ENCODE peak calls at places on chromosomes 5 and 9, in five cellular contexts. G is tibial artery, I is heart right ventricle, W is BJ, D is astrocyte. X is an unnamed sample.

GRCh38 chr9:126420643-126421564 is 94.3 kb downstream of the MVB12B start:
- DNase-seq in G (no peak), I (no peak), W (no peak), D (peak; percentile 82), X (no peak)

GRCh38 chr9:6247266-6247665 is 31.7 kb downstream of the IL33 start:
- DNase-seq in G (no peak), I (no peak), W (no peak), D (no peak), X (no peak)

GRCh38 chr9:28792736-28793135 is 1219.5 kb upstream of the C9orf72 start:
- DNase-seq in G (no peak), I (no peak), W (no peak), D (no peak), X (no peak)

GRCh38 chr5:32123889-32124676 is 50.0 kb downstream of the GOLPH3 start:
- DNase-seq in G (no peak), I (no peak), W (no peak), D (no peak), X (no peak)

GRCh38 chr5:54975701-54976100 is 9.7 kb downstream of the ESM1 start:
- DNase-seq in G (no peak), I (no peak), W (no peak), D (no peak), X (no peak)

GRCh38 chr9:136088481-136088938 is 6.6 kb downstream of the NACC2 start:
- DNase-seq in G (no peak), I (peak; percentile 15), W (no peak), D (no peak), X (peak; percentile 62)

GRCh38 chr5:172009536-172010270 is 3.3 kb upstream of the FBXW11 start:
- DNase-seq in G (no peak), I (no peak), W (no peak), D (no peak), X (no peak)

GRCh38 chr5:85288914-85289313 is 904.2 kb upstream of the EDIL3 start:
- DNase-seq in G (no peak), I (no peak), W (no peak), D (no peak), X (no peak)

GRCh38 chr9:125409637-125410521 is 148.3 kb downstream of the GAPVD1 start:
- DNase-seq in G (peak; percentile 30), I (no peak), W (no peak), D (peak; percentile 56), X (no peak)

GRCh38 chr5:52443187-52443586 is 344.5 kb upstream of the ITGA1 start:
- DNase-seq in G (no peak), I (no peak), W (no peak), D (no peak), X (no peak)

GRCh38 chr5:96794757-96795156 is 13.0 kb downstream of the ERAP1 start:
- DNase-seq in G (no peak), I (no peak), W (no peak), D (no peak), X (no peak)

GRCh38 chr5:149550267-149550582 is 1.0 kb downstream of the CSNK1A1 start:
- DNase-seq in G (no peak), I (no peak), W (peak; percentile 19), D (peak; percentile 65), X (peak; percentile 37)

GRCh38 chr5:36795366-36795765 is 81.2 kb upstream of the NIPBL start:
- DNase-seq in G (no peak), I (no peak), W (no peak), D (no peak), X (no peak)

GRCh38 chr9:127336708-127337352 is 60.1 kb upstream of the SLC2A8 start:
- DNase-seq in G (peak; percentile 92), I (peak; percentile 60), W (peak; percentile 92), D (peak; percentile 92), X (no peak)

GRCh38 chr5:157915638-157916037 is 56.7 kb upstream of the CLINT1 start:
- DNase-seq in G (peak; percentile 72), I (peak; percentile 87), W (no peak), D (peak; percentile 55), X (peak; percentile 96)

GRCh38 chr5:107858324-107858723 is 187.6 kb upstream of the EFNA5 start:
- DNase-seq in G (no peak), I (no peak), W (no peak), D (no peak), X (no peak)

GRCh38 chr5:53191766-53192165 is 82.2 kb upstream of the MOCS2 start:
- DNase-seq in G (no peak), I (no peak), W (no peak), D (peak; percentile 1), X (no peak)

GRCh38 chr5:73022480-73023169 is 66.8 kb downstream of the FCHO2 start:
- DNase-seq in G (no peak), I (no peak), W (no peak), D (no peak), X (no peak)

GRCh38 chr5:120615967-120616645 is 152.0 kb downstream of the PRR16 start:
- DNase-seq in G (no peak), I (no peak), W (peak; percentile 49), D (peak; percentile 95), X (no peak)

GRCh38 chr9:113664176-113664875 is 200.8 kb downstream of the RGS3 start:
- DNase-seq in G (no peak), I (no peak), W (no peak), D (no peak), X (no peak)

GRCh38 chr9:135703726-135704125 is 1.7 kb downstream of the KCNT1 start:
- DNase-seq in G (no peak), I (no peak), W (no peak), D (no peak), X (peak; percentile 63)

DNA sequence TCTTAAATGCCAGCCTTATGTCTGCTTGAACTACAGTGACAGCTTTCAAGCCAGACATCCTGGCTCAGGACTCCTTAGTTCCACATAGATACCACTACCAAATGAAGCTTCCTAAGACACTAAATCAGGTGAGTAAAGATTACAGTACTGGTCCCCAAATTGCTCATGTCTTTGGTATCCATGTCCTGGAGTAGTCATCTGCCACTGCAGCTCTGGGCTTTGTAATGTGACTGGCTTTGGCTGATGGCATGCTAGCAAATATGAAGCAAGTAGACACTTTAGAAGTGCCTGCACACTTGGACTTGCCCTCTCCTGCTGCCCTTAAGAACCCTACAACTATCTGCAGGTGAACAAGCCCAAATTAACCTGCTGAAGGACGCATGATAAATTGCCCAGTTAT is 334.9 kb downstream of the BNC2 start:
- DNase-seq in G (no peak), I (no peak), W (no peak), D (no peak), X (no peak)
- H3K36me3 ChIP-seq in G (no peaks in the 10 kb centered on the region), I (no peaks in the 10 kb centered on the region), W (peaks cover 1% of the 10 kb centered on the region), D (peaks cover under 1% of the 10 kb centered on the region), X (no peaks in the 10 kb centered on the region)

GRCh38 chr5:71860048-71860447 is 141.0 kb downstream of the CARTPT start:
- DNase-seq in G (no peak), I (no peak), W (no peak), D (no peak), X (no peak)

GRCh38 chr5:71865202-71865601 is 146.1 kb downstream of the CARTPT start:
- DNase-seq in G (no peak), I (no peak), W (peak; percentile 44), D (peak; percentile 92), X (no peak)

GRCh38 chr5:71862661-71863060 is 143.6 kb downstream of the CARTPT start:
- DNase-seq in G (no peak), I (no peak), W (no peak), D (no peak), X (no peak)

GRCh38 chr5:71861682-71862457 is 142.8 kb downstream of the CARTPT start:
- DNase-seq in G (no peak), I (no peak), W (no peak), D (no peak), X (no peak)

DNA sequence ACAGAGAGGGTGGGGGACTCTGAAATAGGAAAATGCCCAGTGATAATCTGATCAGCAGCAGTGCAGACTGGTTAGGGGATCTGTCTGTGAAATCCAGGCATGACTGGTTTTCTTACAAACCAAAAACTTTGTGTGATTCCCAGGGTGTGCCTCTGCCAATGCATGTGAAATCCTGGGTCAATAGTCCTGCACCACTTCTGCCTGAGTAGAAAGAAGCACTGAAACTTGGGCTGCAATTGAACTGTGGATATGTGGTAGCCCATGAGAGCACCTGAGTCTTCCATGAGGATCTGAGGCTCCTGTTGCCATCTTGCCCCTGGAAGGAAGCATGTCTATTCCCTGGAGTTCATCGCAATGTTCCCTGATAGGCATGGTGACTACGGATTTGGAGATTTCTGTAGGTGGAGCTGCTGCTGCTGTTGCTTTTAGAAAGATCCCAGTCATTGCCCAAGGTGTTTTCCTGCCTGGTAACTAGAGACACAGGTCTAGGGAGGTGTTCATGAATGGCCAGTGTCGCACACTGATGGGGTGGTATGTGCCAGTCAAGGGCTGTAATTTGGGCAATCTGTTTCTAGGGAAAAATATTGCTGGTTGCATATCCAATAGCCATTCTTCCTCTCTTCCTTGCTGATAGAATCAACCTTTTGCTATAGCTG is 146.7 kb downstream of the CARTPT start:
- DNase-seq in G (no peak), I (no peak), W (no peak), D (no peak), X (no peak)
- H3K27me3 ChIP-seq in G (no peaks in the 10 kb centered on the region), I (no peaks in the 10 kb centered on the region), W (peaks cover 4% of the 10 kb centered on the region), D (peaks cover 2% of the 10 kb centered on the region), X (no peaks in the 10 kb centered on the region)

GRCh38 chr5:16808936-16809815 is 126.9 kb downstream of the MYO10 start:
- DNase-seq in G (no peak), I (no peak), W (no peak), D (no peak), X (no peak)
- H3K4me3 ChIP-seq in G (no peak overlapping the region), I (no peak overlapping the region), W (no peak overlapping the region), D (no peak overlapping the region), X (no peak overlapping the region)

DNA sequence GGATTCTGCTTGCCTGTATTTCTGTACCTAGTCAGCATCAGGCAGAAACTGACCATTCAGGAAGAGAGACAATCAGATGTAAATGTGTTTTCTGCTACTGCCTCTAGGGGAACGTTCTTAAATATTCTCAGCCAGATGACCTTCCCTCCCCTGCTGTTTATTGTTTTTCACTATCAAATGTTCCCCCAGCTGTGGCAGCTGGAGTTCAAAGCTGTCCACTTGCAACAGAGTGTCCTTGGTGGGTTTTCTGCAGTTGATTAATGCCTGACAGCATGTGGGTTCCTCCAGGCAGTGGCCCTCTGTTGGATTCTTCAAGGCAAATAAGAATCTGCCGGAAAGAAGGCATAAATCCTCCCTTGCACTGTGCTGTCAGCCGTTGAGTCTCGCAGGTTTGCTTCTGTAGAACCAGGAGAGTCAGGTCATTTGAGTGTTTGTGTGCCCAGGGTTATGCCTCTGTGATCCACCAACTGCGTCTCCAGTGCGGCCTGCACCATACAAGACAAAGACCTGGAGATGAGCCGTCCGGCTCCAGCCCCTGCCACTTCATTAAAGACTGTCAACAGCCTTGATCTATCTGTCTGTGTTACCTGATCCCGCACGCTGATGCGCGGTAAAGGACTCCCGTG is 203.4 kb downstream of the GADD45G start:
- DNase-seq in G (no peak), I (no peak), W (no peak), D (no peak), X (no peak)
- H3K36me3 ChIP-seq in G (no peaks in the 10 kb centered on the region), I (no peaks in the 10 kb centered on the region), W (no peaks in the 10 kb centered on the region), D (no peaks in the 10 kb centered on the region), X (no peaks in the 10 kb centered on the region)

GRCh38 chr9:93183663-93184438 is at the start of gene WNK2:
- DNase-seq in G (no peak), I (peak; percentile 47), W (no peak), D (no peak), X (no peak)

GRCh38 chr9:93186151-93186715 is 2.3 kb downstream of the WNK2 start:
- DNase-seq in G (no peak), I (peak; percentile 22), W (no peak), D (no peak), X (no peak)

GRCh38 chr9:93184439-93185221 is 691 bp downstream of the WNK2 start:
- DNase-seq in G (no peak), I (peak; percentile 13), W (no peak), D (no peak), X (no peak)

GRCh38 chr9:93187047-93187446 is 3.1 kb downstream of the WNK2 start:
- DNase-seq in G (no peak), I (peak; percentile 59), W (no peak), D (no peak), X (no peak)

GRCh38 chr9:93185261-93186150 is 1.6 kb downstream of the WNK2 start:
- DNase-seq in G (no peak), I (peak; percentile 22), W (no peak), D (no peak), X (peak; percentile 83)
- H3K27me3 ChIP-seq in G (peaks cover 23% of the 10 kb centered on the region), I (peaks cover 26% of the 10 kb centered on the region), W (peaks cover 27% of the 10 kb centered on the region), D (peaks cover 36% of the 10 kb centered on the region), X (no peaks in the 10 kb centered on the region)

X was measured in upper lobe of left lung.